ENCODE peak calls at places on chromosomes 13 and 19, in eight cellular contexts. A is AG09309, G is dorsolateral prefrontal cortex, V is cardiac fibroblast, J is breast epithelium, H is psoas muscle, B is right lobe of liver, U is lower lobe of right lung. L is an unnamed sample.

GRCh38 chr19:2973229-2973628 is 4.1 kb upstream of the TLE6 start:
- DNase-seq in G (no peak), A (no peak), B (no peak), J (no peak), V (peak), U (no peak), H (peak), L (no peak)

GRCh38 chr19:798415-799075 is 1.3 kb downstream of the PTBP1 start:
- DNase-seq in B (peak), V (peak), G (no peak), J (no peak), U (peak), H (no peak), A (no peak), L (peak)

GRCh38 chr19:46984077-46985010 is 35.3 kb upstream of the NPAS1 start:
- DNase-seq in J (no peak), H (peak), A (peak), U (no peak), B (peak), V (peak), G (no peak), L (no peak)

GRCh38 chr19:53772943-53773342 is 51.2 kb downstream of the NLRP12 start:
- DNase-seq in A (peak), H (no peak), G (peak), J (no peak), B (no peak), V (peak), U (peak), L (no peak)

GRCh38 chr13:38819053-38819452 is 132.2 kb downstream of the FREM2 start:
- DNase-seq in G (no peak), V (no peak), U (no peak), J (no peak), A (no peak), H (no peak), B (no peak), L (no peak)

GRCh38 chr19:57719424-57719823 is 8.0 kb downstream of the ZNF671 start:
- DNase-seq in J (no peak), H (no peak), U (no peak), G (peak), A (no peak), V (no peak), B (no peak), L (no peak)

GRCh38 chr13:112444416-112445399 is 68.6 kb downstream of the SPACA7 start:
- DNase-seq in A (no peak), V (no peak), G (no peak), J (no peak), U (no peak), B (peak), H (peak), L (no peak)

GRCh38 chr19:44341794-44342193 is 14.7 kb downstream of the ZNF112 start:
- DNase-seq in J (no peak), A (no peak), B (no peak), G (no peak), V (no peak), U (no peak), H (no peak), L (no peak)

GRCh38 chr13:99347335-99347878 is 40.2 kb upstream of the GPR183 start:
- DNase-seq in A (no peak), H (no peak), B (no peak), U (no peak), V (no peak), G (no peak), J (no peak), L (no peak)

GRCh38 chr13:71759506-71760225 is 107.3 kb downstream of the DACH1 start:
- DNase-seq in V (no peak), B (no peak), G (no peak), A (no peak), H (no peak), U (no peak), J (no peak), L (no peak)

GRCh38 chr13:101640797-101641400 is 188.4 kb downstream of the ITGBL1 start:
- DNase-seq in U (no peak), G (no peak), B (no peak), A (peak), H (no peak), V (peak), J (no peak), L (no peak)

GRCh38 chr13:22061806-22062391 is 391.0 kb downstream of the FGF9 start:
- DNase-seq in A (no peak), H (no peak), V (no peak), G (no peak), U (no peak), B (no peak), J (no peak), L (no peak)

GRCh38 chr19:15108145-15108844 is 1.1 kb downstream of the SYDE1 start:
- DNase-seq in B (no peak), A (no peak), V (no peak), H (peak), G (no peak), J (no peak), U (no peak), L (no peak)

GRCh38 chr19:367561-367960 is 23.0 kb upstream of the MIER2 start:
- DNase-seq in J (no peak), G (peak), A (no peak), B (no peak), H (no peak), U (no peak), V (no peak), L (no peak)

GRCh38 chr19:45558399-45558878 is 26.2 kb downstream of the OPA3 start:
- DNase-seq in V (peak), G (no peak), J (no peak), A (no peak), U (peak), H (no peak), B (no peak), L (peak)

GRCh38 chr13:39102981-39103490 is 64.8 kb downstream of the NHLRC3 start:
- DNase-seq in U (no peak), V (no peak), B (no peak), A (no peak), H (no peak), J (no peak), G (no peak), L (no peak)

GRCh38 chr19:412356-413355 is 3.7 kb upstream of the C2CD4C start:
- DNase-seq in G (no peak), V (no peak), H (peak), A (no peak), J (no peak), U (peak), B (peak), L (no peak)

GRCh38 chr13:110119943-110120905 is 186.7 kb downstream of the COL4A1 start:
- DNase-seq in B (no peak), G (no peak), A (no peak), U (no peak), V (no peak), J (no peak), H (no peak), L (no peak)

GRCh38 chr13:49681837-49682236 is 9.4 kb downstream of the EBPL start:
- DNase-seq in A (no peak), V (peak), G (no peak), B (no peak), J (no peak), U (no peak), H (no peak), L (no peak)

GRCh38 chr19:16095071-16095571 is 16.6 kb upstream of the RAB8A start:
- DNase-seq in G (no peak), U (no peak), V (no peak), A (no peak), B (no peak), H (no peak), J (no peak), L (no peak)

GRCh38 chr13:101945435-101945834 is 456.4 kb downstream of the FGF14 start:
- DNase-seq in G (peak), B (no peak), H (no peak), J (no peak), A (no peak), U (no peak), V (no peak), L (no peak)

GRCh38 chr13:104837756-104838155 is 1697.7 kb downstream of the EFNB2 start:
- DNase-seq in G (no peak), U (no peak), H (no peak), A (no peak), J (no peak), V (no peak), B (no peak), L (no peak)

GRCh38 chr13:46712524-46712923 is 84.4 kb downstream of the ESD start:
- DNase-seq in U (no peak), A (no peak), J (no peak), B (no peak), V (no peak), H (no peak), G (no peak), L (no peak)

GRCh38 chr19:33217881-33218280 is 7.8 kb downstream of the SLC7A10 start:
- DNase-seq in A (no peak), J (no peak), H (no peak), B (no peak), V (no peak), G (no peak), U (no peak), L (no peak)

GRCh38 chr13:58018865-58019264 is 387.3 kb downstream of the PCDH17 start:
- DNase-seq in H (no peak), B (no peak), J (no peak), U (no peak), V (no peak), A (no peak), G (no peak), L (no peak)

GRCh38 chr13:110715395-110716234 is 2.1 kb downstream of the ING1 start:
- DNase-seq in B (peak), J (peak), A (peak), U (peak), G (peak), V (peak), H (peak), L (peak)

GRCh38 chr13:41006951-41007350 is 12.2 kb downstream of the ELF1 start:
- DNase-seq in A (no peak), V (no peak), J (no peak), U (no peak), G (no peak), H (no peak), B (no peak), L (no peak)

GRCh38 chr13:96781141-96781540 is 213.1 kb downstream of the OXGR1 start:
- DNase-seq in G (peak), V (no peak), U (no peak), A (no peak), B (no peak), H (no peak), J (no peak), L (no peak)

GRCh38 chr19:45145270-45146189 is 15.3 kb downstream of the NKPD1 start:
- DNase-seq in G (no peak), H (no peak), A (no peak), J (no peak), U (no peak), V (no peak), B (no peak), L (no peak)

GRCh38 chr13:42102961-42103688 is 54.7 kb downstream of the DGKH start:
- DNase-seq in A (no peak), G (no peak), B (no peak), H (no peak), J (no peak), U (no peak), V (no peak), L (no peak)

GRCh38 chr13:68261105-68261504 is 1031.0 kb upstream of the PCDH9 start:
- DNase-seq in V (no peak), B (no peak), H (no peak), A (no peak), J (no peak), G (no peak), U (no peak), L (no peak)

DNA sequence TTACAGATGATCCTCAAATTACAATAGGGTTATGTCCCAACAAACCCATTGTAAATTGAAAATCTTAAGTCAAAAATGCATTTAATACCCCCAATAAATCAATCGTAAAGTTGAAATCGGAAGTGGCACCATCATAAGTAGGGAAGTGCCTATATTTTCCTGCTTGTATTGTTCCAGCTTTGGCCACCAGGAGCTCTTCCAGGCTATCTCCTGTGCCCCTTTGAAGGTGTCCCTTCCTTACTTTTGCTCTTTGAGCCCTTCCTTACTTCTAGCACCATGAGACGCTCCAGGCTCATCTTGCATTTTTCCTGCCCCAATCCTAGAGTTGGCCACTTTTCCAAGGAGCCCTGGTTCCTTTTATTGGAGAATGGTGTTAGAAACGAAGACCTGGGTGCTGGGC is 163.0 kb upstream of the TSC22D1 start:
- DNase-seq in A (no peak), G (no peak), B (no peak), J (no peak), V (no peak), H (no peak), U (no peak), L (no peak)
- TF ChIP-seq CTCF in A (no peak), G (no peak), B (no peak), J (no peak), V (peak), H (no peak), U (no peak), L (no peak)

GRCh38 chr19:4555657-4556561 is 3.6 kb downstream of the SEMA6B start:
- DNase-seq in A (no peak), B (no peak), G (no peak), H (no peak), V (no peak), U (no peak), J (no peak), L (no peak)

GRCh38 chr19:4557971-4558941 is 1.2 kb downstream of the SEMA6B start:
- DNase-seq in J (no peak), B (no peak), H (no peak), G (no peak), V (peak), A (no peak), U (no peak), L (peak)

GRCh38 chr19:4556574-4557185 is 2.8 kb downstream of the SEMA6B start:
- DNase-seq in A (no peak), B (no peak), G (no peak), V (peak), U (no peak), J (no peak), H (peak), L (no peak)

GRCh38 chr19:4559569-4559968 is at the start of gene SEMA6B:
- DNase-seq in H (no peak), U (peak), A (no peak), V (peak), G (no peak), B (no peak), J (no peak), L (no peak)

GRCh38 chr19:4557186-4557970 is 2.1 kb downstream of the SEMA6B start:
- DNase-seq in B (no peak), J (no peak), G (no peak), U (no peak), V (no peak), H (no peak), A (no peak), L (no peak)
- TF ChIP-seq CTCF in B (no peak), J (no peak), G (no peak), U (no peak), V (peak), H (no peak), A (no peak), L (no peak)

GRCh38 chr19:4543856-4544647 is 4.2 kb upstream of the LRG1 start:
- DNase-seq in G (no peak), V (no peak), J (no peak), H (no peak), A (no peak), U (no peak), B (no peak), L (no peak)

GRCh38 chr19:4548238-4548584 is 8.4 kb upstream of the LRG1 start:
- DNase-seq in J (no peak), A (no peak), H (no peak), V (no peak), B (no peak), U (no peak), G (no peak), L (no peak)

GRCh38 chr19:4550479-4551050 is 8.9 kb downstream of the SEMA6B start:
- DNase-seq in H (no peak), B (no peak), J (no peak), A (no peak), G (no peak), U (no peak), V (no peak), L (no peak)

GRCh38 chr19:4550018-4550417 is 9.5 kb downstream of the SEMA6B start:
- DNase-seq in B (no peak), J (no peak), U (no peak), G (no peak), A (no peak), H (no peak), V (no peak), L (no peak)

GRCh38 chr19:4547303-4548237 is 7.7 kb upstream of the LRG1 start:
- DNase-seq in U (peak), G (no peak), V (peak), H (no peak), J (no peak), A (no peak), B (peak), L (no peak)
- TF ChIP-seq CTCF in U (peak), G (no peak), V (peak), H (peak), J (no peak), A (peak), B (peak), L (no peak)

GRCh38 chr19:42326969-42327368 is 1.5 kb downstream of the MEGF8 start:
- DNase-seq in V (no peak), B (no peak), A (no peak), J (no peak), G (no peak), U (no peak), H (no peak), L (no peak)

GRCh38 chr19:42327381-42327780 is 1.9 kb downstream of the MEGF8 start:
- DNase-seq in A (no peak), U (no peak), J (no peak), V (no peak), H (no peak), G (no peak), B (no peak), L (no peak)

GRCh38 chr19:42324655-42325307 is 654 bp upstream of the MEGF8 start:
- DNase-seq in H (no peak), U (no peak), V (no peak), J (no peak), G (no peak), A (no peak), B (no peak), L (peak)

GRCh38 chr19:42325308-42325895 is at the start of gene MEGF8:
- DNase-seq in J (peak), G (peak), A (peak), H (peak), V (peak), U (peak), B (peak), L (peak)

DNA sequence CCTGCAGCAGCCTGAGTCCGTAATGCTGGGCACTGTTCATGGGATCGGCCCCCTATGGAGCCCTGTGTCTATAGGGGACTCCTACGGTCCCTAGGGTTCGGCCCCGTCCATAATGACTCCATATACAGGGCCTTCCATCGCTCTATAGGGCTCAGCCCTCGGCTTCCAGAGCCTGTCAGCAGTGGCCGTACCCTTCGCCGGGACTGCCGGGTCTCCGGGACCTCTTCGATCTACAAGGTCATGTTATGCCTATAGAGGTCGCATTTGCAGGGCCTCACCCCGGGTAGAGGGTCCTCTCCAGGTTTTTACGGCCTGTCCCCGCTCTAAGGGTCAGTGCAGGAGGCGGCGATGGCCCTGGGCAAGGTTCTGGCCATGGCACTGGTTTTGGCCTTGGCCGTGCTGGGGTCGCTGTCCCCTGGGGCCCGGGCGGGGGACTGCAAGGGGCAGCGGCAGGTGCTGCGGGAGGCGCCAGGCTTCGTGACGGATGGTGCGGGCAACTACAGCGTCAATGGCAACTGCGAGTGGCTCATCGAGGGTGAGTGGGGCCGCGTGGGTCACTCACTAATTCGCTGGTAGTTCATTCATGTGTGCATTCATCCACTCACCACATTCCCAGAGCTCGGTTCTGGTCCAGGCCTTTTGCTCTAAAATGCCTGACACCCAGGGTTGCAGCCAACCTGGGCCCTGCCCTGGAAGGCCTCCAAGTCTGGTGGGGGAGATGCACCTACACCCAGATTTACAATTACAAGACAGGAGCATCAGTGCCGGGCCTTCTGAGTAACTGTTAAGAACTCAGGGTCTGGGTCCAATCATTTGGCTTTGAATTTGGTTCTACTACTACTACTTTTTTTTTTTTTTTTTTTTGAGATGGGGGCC is 699 bp downstream of the MEGF8 start:
- DNase-seq in G (no peak), B (no peak), V (no peak), H (peak), A (no peak), U (no peak), J (no peak), L (peak)
- TF ChIP-seq CTCF in G (no peak), B (no peak), V (no peak), H (peak), A (peak), U (no peak), J (no peak), L (no peak)

GRCh38 chr19:35790981-35791813 is 15.8 kb downstream of the ARHGAP33 start:
- DNase-seq in V (no peak), A (no peak), H (no peak), G (peak), B (no peak), U (no peak), J (no peak), L (no peak)
- TF ChIP-seq CTCF in V (no peak), A (no peak), H (no peak), G (no peak), B (no peak), U (no peak), J (no peak), L (no peak)

GRCh38 chr19:56071151-56071550 is 49.9 kb downstream of the ZNF787 start:
- DNase-seq in V (no peak), G (no peak), J (no peak), A (no peak), B (peak), H (no peak), U (no peak), L (no peak)
- TF ChIP-seq CTCF in V (peak), G (no peak), J (no peak), A (peak), B (peak), H (no peak), U (no peak), L (no peak)